ENCODE peak calls at places on chromosomes 7 and 10, in seven cellular contexts. B is astrocyte, C is mammary epithelial cell, H is fibroblast of lung, J is MM.1S, A is hepatocyte, I is A673. S is an unnamed sample.

GRCh38 chr10:11884706-11885423 is 61.7 kb downstream of the PROSER2 start:
- DNase-seq in I (no peak), C (peak), A (no peak), B (no peak), H (no peak), J (no peak), S (no peak)

GRCh38 chr10:2464476-2464875 is 602.9 kb upstream of the PFKP start:
- DNase-seq in I (no peak), B (no peak), H (no peak), A (no peak), C (no peak), J (no peak), S (no peak)

GRCh38 chr7:77498659-77499379 is 38.3 kb upstream of the PTPN12 start:
- DNase-seq in J (peak), B (no peak), C (no peak), I (no peak), A (no peak), H (no peak), S (no peak)

GRCh38 chr7:149871576-149871975 is 2.2 kb upstream of the ATP6V0E2 start:
- DNase-seq in B (no peak), A (no peak), C (no peak), J (no peak), I (no peak), H (no peak), S (no peak)

GRCh38 chr7:100894860-100895700 is 608 bp downstream of the ACHE start:
- DNase-seq in I (peak), H (no peak), A (peak), J (no peak), C (no peak), B (no peak), S (no peak)

GRCh38 chr7:110090113-110090820 is 1000.7 kb upstream of the LRRN3 start:
- DNase-seq in C (peak), I (peak), H (peak), A (peak), B (peak), J (peak), S (peak)

GRCh38 chr10:75097666-75098285 is 13.7 kb upstream of the SAMD8 start:
- DNase-seq in H (no peak), A (no peak), I (peak), J (no peak), B (no peak), C (no peak), S (no peak)

GRCh38 chr10:93062499-93063216 is 2.1 kb downstream of the CYP26C1 start:
- DNase-seq in A (peak), C (peak), H (no peak), J (peak), I (peak), B (peak), S (no peak)

GRCh38 chr7:138755331-138755747 is 42.5 kb upstream of the TMEM213 start:
- DNase-seq in I (no peak), C (peak), B (peak), J (no peak), A (no peak), H (peak), S (no peak)

GRCh38 chr10:113557389-113558321 is 4.8 kb downstream of the HABP2 start:
- DNase-seq in A (no peak), B (no peak), H (no peak), I (no peak), C (no peak), J (no peak), S (no peak)

GRCh38 chr10:369441-370221 is 234.4 kb downstream of the ZMYND11 start:
- DNase-seq in B (peak), C (no peak), H (peak), J (no peak), I (peak), A (peak), S (no peak)

GRCh38 chr10:85032981-85033380 is 704.6 kb downstream of the CCSER2 start:
- DNase-seq in C (no peak), J (no peak), B (no peak), I (no peak), A (no peak), H (no peak), S (no peak)

GRCh38 chr7:127844707-127845331 is 186.4 kb downstream of the LRRC4 start:
- DNase-seq in A (peak), C (peak), H (peak), I (no peak), B (peak), J (no peak), S (no peak)

GRCh38 chr10:127498081-127498480 is 51.0 kb upstream of the NPS start:
- DNase-seq in I (peak), C (no peak), H (no peak), J (no peak), B (no peak), A (no peak), S (no peak)

GRCh38 chr10:110865184-110865803 is 6.4 kb upstream of the PDCD4 start:
- DNase-seq in C (peak), J (no peak), I (peak), A (peak), B (peak), H (peak), S (no peak)

GRCh38 chr10:8034666-8035640 is 19.5 kb upstream of the GATA3 start:
- DNase-seq in J (no peak), A (no peak), C (no peak), H (peak), I (peak), B (peak), S (no peak)
- TF ChIP-seq EZH2 in J (no peak), A (no peak), C (peak), H (peak), I (no peak), B (peak), S (no peak)

GRCh38 chr7:2688409-2689342 is 674 bp downstream of the AMZ1 start:
- DNase-seq in A (no peak), C (no peak), B (no peak), H (peak), J (peak), I (no peak), S (no peak)
- TF ChIP-seq EZH2 in A (peak), C (peak), B (peak), H (peak), J (no peak), I (peak), S (no peak)

DNA sequence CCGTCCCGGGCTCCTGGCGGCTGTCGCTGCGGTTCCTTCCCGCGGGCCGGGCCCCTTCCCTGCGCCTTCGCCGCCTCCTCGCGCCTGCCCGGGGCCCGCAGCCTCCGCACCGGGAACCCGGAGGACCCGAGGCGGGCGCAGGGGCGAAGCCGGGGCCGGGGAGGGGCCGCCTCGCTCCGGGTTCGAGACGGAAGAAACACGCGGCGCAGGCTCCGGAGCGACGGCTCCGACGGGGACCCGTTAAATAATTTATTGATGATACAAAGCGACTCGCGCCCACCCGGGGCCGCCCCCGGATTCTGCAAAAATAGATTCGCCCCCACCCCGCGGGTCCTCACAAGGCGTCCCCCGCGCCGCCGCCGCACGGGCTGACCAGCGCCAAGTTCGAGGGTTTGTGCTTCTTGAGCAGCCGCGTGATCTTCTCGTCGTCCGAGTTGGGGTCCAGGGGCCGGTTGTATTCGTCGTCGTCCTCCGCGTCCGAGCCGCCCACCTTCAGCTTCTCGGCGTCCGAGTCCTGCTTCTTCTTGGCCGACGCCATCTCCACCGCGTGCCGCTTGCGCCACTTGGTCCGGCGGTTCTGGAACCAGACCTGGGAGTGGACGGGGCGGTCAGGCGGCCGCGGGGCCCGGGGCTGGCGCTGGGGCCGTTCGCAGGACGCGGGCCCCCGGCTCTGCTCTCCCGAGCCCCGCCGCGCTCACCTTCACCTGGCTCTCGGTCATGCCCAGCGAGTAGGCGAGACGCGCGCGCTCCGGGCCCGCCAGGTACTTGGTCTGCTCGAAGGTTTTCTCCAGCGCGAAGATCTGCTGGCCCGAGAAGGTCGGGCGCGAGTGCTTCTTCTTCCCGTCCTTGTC is 1.1 kb downstream of the NKX6-2 start:
- DNase-seq in A (no peak), H (peak), C (no peak), I (no peak), B (no peak), J (no peak), S (no peak)
- TF ChIP-seq EZH2 in A (peak), H (peak), C (no peak), I (peak), B (peak), J (no peak), S (no peak)

DNA sequence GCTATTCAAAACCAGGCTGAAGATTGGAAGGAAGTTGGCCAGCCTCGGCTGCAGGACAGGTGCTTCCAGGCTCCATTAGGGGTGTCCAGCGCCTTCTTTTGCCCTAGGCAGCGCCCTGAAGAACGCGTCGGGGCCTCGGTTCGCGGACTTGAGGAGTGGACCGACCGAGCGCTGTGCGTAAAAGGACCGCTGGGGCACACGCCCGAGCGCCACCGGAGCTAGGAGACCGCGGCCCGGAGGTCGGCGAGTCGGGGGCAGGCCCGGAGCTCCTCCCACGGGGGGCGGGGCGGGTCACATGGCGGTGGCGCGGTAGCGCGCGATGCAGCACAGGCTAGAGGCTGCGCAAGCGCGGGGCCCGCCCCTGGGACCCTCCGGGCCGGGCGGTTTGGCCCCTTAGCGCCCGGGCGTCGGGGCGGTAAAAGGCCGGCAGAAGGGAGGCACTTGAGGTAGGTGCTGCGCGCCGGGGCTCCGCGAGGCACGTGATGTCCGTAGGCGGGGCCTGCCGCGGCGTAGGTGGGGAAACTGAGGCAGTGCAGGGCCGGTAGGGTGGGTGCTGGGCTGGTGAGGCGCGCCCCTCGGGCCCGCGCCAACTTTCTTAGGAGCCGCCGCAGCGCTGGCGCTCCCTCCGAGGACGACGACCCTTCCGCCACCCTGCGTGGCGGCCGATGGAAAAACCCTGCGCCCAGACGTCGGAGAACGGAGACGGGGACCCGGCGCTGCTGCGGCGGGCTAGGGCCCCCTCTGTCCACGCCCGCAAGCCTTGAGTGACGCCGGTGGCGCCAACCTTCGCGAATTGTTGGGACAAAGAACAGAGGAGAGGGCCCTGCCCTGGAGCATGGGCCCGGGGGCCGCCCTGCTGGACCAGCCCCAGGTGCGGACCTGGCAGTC is at the start of gene PRXL2A:
- DNase-seq in J (peak), A (peak), H (peak), C (no peak), B (peak), I (peak), S (no peak)
- TF ChIP-seq EZH2 in J (no peak), A (no peak), H (peak), C (no peak), B (peak), I (no peak), S (no peak)

S was measured in HCT116.